ENCODE peak calls at places on chromosomes 3 and 15, in five cellular contexts. A is GM12865; H is epithelial cell of proximal tubule; R is GM10248; U is CD4-positive, alpha-beta T cell. N is an unnamed sample.

GRCh38 chr15:73231661-73232443 is 136.9 kb downstream of the HCN4 start:
- DNase-seq in A (no peak), H (no peak), R (no peak), U (no peak), N (no peak)

GRCh38 chr3:49492969-49493368 is 22.9 kb downstream of the DAG1 start:
- DNase-seq in A (no peak), H (no peak), R (no peak), U (no peak), N (no peak)

GRCh38 chr15:63195257-63196023 is 6.0 kb downstream of the RAB8B start:
- DNase-seq in A (no peak), H (no peak), R (no peak), U (no peak), N (no peak)

GRCh38 chr3:192947421-192947820 is 29.8 kb upstream of the MB21D2 start:
- DNase-seq in A (no peak), H (no peak), R (no peak), U (no peak), N (no peak)

GRCh38 chr3:25476639-25477038 is 48.6 kb downstream of the RARB start:
- DNase-seq in A (no peak), H (no peak), R (no peak), U (no peak), N (no peak)

GRCh38 chr15:68767833-68768232 is 52.9 kb downstream of the ANP32A start:
- DNase-seq in A (no peak), H (no peak), R (no peak), U (no peak), N (no peak)

GRCh38 chr3:14304101-14305045 is 98.0 kb upstream of the SLC6A6 start:
- DNase-seq in A (no peak), H (no peak), R (no peak), U (no peak), N (no peak)

GRCh38 chr3:171650193-171650592 is 160.1 kb downstream of the PLD1 start:
- DNase-seq in A (no peak), H (no peak), R (no peak), U (no peak), N (no peak)

GRCh38 chr3:99637381-99638111 is 848 bp upstream of the COL8A1 start:
- DNase-seq in A (no peak), H (no peak), R (no peak), U (no peak), N (peak)

GRCh38 chr3:178618197-178618596 is 82.0 kb downstream of the KCNMB2 start:
- DNase-seq in A (peak), H (no peak), R (no peak), U (no peak), N (no peak)

GRCh38 chr15:92924216-92924615 is 24.1 kb downstream of the CHD2 start:
- DNase-seq in A (no peak), H (no peak), R (no peak), U (no peak), N (no peak)

GRCh38 chr15:34754171-34754580 is 622 bp downstream of the GJD2 start:
- DNase-seq in A (no peak), H (no peak), R (no peak), U (no peak), N (no peak)

DNA sequence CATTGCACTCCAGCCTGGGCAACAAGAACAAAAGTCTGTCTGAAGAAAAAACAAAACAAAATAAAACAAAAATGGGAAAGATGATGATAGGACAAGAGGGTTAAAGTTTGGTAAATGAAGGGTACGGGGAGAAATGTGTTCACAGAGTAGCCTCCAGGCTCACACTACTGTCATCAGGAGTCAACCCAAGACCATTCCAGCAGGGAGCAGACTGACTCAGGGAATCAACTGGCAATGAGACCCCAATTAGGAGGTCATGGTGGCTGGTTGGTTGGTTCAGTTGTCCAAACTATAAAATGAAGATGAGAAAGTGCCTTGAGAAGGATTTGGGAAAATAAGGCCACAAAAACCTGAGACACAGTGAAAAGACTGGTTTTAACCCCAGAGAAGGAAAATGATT is 51.8 kb downstream of the KLHL6 start:
- DNase-seq in A (no peak), H (no peak), R (no peak), U (no peak), N (no peak)
- TF ChIP-seq CTCF in A (no peak), H (peak), R (no peak), U (no peak), N (no peak)

DNA sequence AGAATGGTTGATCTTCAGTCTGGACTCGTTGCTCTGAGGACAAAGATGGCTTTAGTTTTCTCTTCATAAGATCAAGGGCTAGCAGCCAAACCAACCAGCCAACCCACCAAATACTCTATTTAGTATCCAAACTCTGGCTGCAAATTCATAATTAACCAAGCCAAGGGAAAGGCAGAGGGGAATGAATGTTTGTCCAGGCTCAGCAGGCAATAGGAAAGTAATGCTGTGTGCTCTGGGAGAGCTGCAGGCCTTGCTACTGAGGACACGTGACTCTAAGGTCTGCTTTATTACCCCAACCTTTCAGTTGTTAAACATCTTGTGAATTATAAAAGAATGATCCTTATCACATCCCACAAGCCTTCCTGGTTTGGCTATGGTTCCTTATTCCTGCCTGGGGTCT is 52.3 kb upstream of the GALNT15 start:
- DNase-seq in A (no peak), H (no peak), R (no peak), U (no peak), N (no peak)
- TF ChIP-seq CTCF in A (no peak), H (no peak), R (no peak), U (no peak), N (no peak)

DNA sequence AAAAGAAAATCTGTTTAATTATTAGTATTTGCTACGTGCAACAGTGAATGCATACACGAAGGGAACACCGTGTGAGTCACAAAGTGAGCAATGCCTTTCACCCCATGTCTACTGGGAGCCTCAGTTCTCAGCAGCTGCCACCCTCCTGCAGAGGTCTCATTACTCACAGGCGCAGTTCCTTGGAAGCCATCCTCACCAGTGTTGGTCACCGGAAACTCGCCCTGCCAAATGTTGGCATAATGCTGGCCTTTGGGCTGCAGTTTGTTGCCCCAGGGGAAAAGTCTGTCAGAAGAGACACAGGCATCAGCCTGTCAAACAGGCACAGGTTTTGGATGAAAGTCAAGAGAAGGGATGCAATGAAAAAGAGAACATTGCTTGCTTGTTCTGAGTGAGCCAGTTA is 50.1 kb downstream of the SUMF1 start:
- DNase-seq in A (no peak), H (peak), R (no peak), U (no peak), N (peak)
- TF ChIP-seq CTCF in A (no peak), H (no peak), R (no peak), U (no peak), N (no peak)

GRCh38 chr3:53174346-53175250 is 13.6 kb downstream of the PRKCD start:
- DNase-seq in A (peak), H (no peak), R (peak), U (no peak), N (no peak)
- TF ChIP-seq CTCF in A (peak), H (no peak), R (peak), U (no peak), N (no peak)

GRCh38 chr15:70976856-70977255 is 84.2 kb downstream of the LRRC49 start:
- DNase-seq in A (no peak), H (no peak), R (no peak), U (no peak), N (peak)

GRCh38 chr15:70974004-70974832 is 81.6 kb downstream of the LRRC49 start:
- DNase-seq in A (peak), H (peak), R (no peak), U (no peak), N (peak)
- TF ChIP-seq CTCF in A (peak), H (peak), R (peak), U (no peak), N (peak)

N was measured in HFFc6.